ENCODE peak calls at places on chromosomes 1 and 21, in five cellular contexts. One of them, this sample, is unnamed.

GRCh38 chr1:31101147-31101502 is 35.6 kb upstream of the PUM1 start:
- DNase-seq in mucosa of descending colon: no peak
- DNase-seq in uterus: no peak
- DNase-seq in CD8-positive, alpha-beta memory T cell: no peak
- DNase-seq in thoracic aorta: no peak
- DNase-seq in this sample: no peak

GRCh38 chr21:35395728-35396127 is 346.6 kb upstream of the RUNX1 start:
- DNase-seq in uterus: no peak
- DNase-seq in CD8-positive, alpha-beta memory T cell: no peak
- DNase-seq in thoracic aorta: no peak
- DNase-seq in mucosa of descending colon: no peak
- DNase-seq in this sample: no peak

GRCh38 chr21:36945496-36946138 is 20.9 kb downstream of the HLCS start:
- DNase-seq in uterus: no peak
- DNase-seq in thoracic aorta: no peak
- DNase-seq in mucosa of descending colon: no peak
- DNase-seq in CD8-positive, alpha-beta memory T cell: no peak
- DNase-seq in this sample: no peak

GRCh38 chr1:101004666-101005065 is 20.9 kb downstream of the DPH5 start:
- DNase-seq in CD8-positive, alpha-beta memory T cell: no peak
- DNase-seq in uterus: no peak
- DNase-seq in mucosa of descending colon: no peak
- DNase-seq in thoracic aorta: no peak
- DNase-seq in this sample: no peak

GRCh38 chr1:44549491-44549890 is 124.8 kb downstream of the TMEM53 start:
- DNase-seq in uterus: no peak
- DNase-seq in CD8-positive, alpha-beta memory T cell: no peak
- DNase-seq in mucosa of descending colon: no peak
- DNase-seq in thoracic aorta: no peak
- DNase-seq in this sample: no peak

GRCh38 chr1:227894831-227895451 is 52.8 kb downstream of the WNT9A start:
- DNase-seq in mucosa of descending colon: no peak
- DNase-seq in CD8-positive, alpha-beta memory T cell: no peak
- DNase-seq in uterus: peak
- DNase-seq in thoracic aorta: no peak
- DNase-seq in this sample: no peak

GRCh38 chr1:14698206-14698605 is 99.7 kb downstream of the KAZN start:
- DNase-seq in uterus: no peak
- DNase-seq in mucosa of descending colon: no peak
- DNase-seq in thoracic aorta: no peak
- DNase-seq in CD8-positive, alpha-beta memory T cell: no peak
- DNase-seq in this sample: no peak

GRCh38 chr1:28503117-28503516 is 2.7 kb upstream of the RCC1 start:
- DNase-seq in CD8-positive, alpha-beta memory T cell: no peak
- DNase-seq in mucosa of descending colon: no peak
- DNase-seq in uterus: no peak
- DNase-seq in thoracic aorta: no peak
- DNase-seq in this sample: no peak

GRCh38 chr1:89104687-89105086 is 21.2 kb downstream of the GBP2 start:
- DNase-seq in mucosa of descending colon: no peak
- DNase-seq in thoracic aorta: no peak
- DNase-seq in CD8-positive, alpha-beta memory T cell: no peak
- DNase-seq in uterus: no peak
- DNase-seq in this sample: no peak

GRCh38 chr21:36452281-36452680 is 27.6 kb downstream of the CLDN14 start:
- DNase-seq in uterus: no peak
- DNase-seq in mucosa of descending colon: no peak
- DNase-seq in thoracic aorta: no peak
- DNase-seq in CD8-positive, alpha-beta memory T cell: no peak
- DNase-seq in this sample: no peak

GRCh38 chr1:67313934-67314671 is 6.4 kb downstream of the IL12RB2 start:
- DNase-seq in uterus: no peak
- DNase-seq in thoracic aorta: no peak
- DNase-seq in mucosa of descending colon: no peak
- DNase-seq in CD8-positive, alpha-beta memory T cell: no peak
- DNase-seq in this sample: no peak

GRCh38 chr1:118479351-118479750 is 294.3 kb upstream of the SPAG17 start:
- DNase-seq in thoracic aorta: no peak
- DNase-seq in mucosa of descending colon: no peak
- DNase-seq in CD8-positive, alpha-beta memory T cell: no peak
- DNase-seq in uterus: no peak
- DNase-seq in this sample: no peak

GRCh38 chr1:5770981-5771765 is 221.1 kb downstream of the NPHP4 start:
- DNase-seq in thoracic aorta: no peak
- DNase-seq in CD8-positive, alpha-beta memory T cell: no peak
- DNase-seq in mucosa of descending colon: no peak
- DNase-seq in uterus: no peak
- DNase-seq in this sample: no peak

GRCh38 chr1:94806451-94806861 is 13.7 kb upstream of the SLC44A3 start:
- DNase-seq in uterus: no peak
- DNase-seq in thoracic aorta: no peak
- DNase-seq in mucosa of descending colon: no peak
- DNase-seq in CD8-positive, alpha-beta memory T cell: no peak
- DNase-seq in this sample: no peak

GRCh38 chr1:183604048-183604808 is 14.0 kb upstream of the NCF2 start:
- DNase-seq in thoracic aorta: no peak
- DNase-seq in CD8-positive, alpha-beta memory T cell: no peak
- DNase-seq in mucosa of descending colon: no peak
- DNase-seq in uterus: no peak
- DNase-seq in this sample: no peak
- H3K4me3 ChIP-seq in thoracic aorta: no peak
- H3K4me3 ChIP-seq in CD8-positive, alpha-beta memory T cell: no peak
- H3K4me3 ChIP-seq in mucosa of descending colon: no peak
- H3K4me3 ChIP-seq in uterus: no peak
- H3K4me3 ChIP-seq in this sample: no peak

GRCh38 chr1:10693152-10693496 is 103.3 kb downstream of the CASZ1 start:
- DNase-seq in thoracic aorta: no peak
- DNase-seq in uterus: no peak
- DNase-seq in mucosa of descending colon: no peak
- DNase-seq in CD8-positive, alpha-beta memory T cell: no peak
- DNase-seq in this sample: no peak
- H3K4me3 ChIP-seq in thoracic aorta: peak
- H3K4me3 ChIP-seq in uterus: peak
- H3K4me3 ChIP-seq in mucosa of descending colon: no peak
- H3K4me3 ChIP-seq in CD8-positive, alpha-beta memory T cell: peak
- H3K4me3 ChIP-seq in this sample: peak

DNA sequence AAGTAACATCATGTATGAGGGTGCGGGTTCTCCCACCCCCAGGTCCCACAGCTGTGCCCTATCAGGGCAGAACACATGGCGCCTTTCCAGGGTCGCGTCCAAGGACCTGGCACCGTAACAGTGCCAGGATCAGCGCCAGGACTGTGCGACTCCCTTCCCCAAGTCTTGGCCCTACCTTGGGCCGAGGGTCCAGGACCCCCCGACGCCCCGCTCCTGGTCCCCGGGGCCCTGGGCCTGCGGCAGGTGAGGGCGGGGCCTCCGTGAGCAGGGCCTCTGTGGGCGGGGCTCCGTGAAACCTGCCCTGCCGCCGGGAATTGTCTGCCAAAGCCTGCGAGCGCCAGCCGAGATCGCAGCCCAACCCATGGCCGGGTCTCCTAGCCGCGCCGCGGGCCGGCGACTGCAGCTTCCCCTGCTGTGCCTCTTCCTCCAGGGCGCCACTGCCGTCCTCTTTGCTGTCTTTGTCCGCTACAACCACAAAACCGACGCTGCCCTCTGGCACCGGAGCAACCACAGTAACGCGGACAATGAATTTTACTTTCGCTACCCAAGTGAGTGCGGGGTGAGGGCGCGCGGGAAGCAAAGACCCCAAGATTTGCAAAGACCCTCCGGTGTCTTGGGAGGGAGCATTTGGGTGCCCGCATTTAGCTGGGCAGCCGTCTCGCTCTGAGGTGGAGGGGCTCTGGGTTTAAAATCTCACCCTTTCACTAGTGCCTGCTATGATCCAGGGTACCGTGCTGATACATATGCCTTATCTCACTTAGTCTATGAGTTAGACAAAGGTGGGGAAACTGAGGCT is at the start of gene RHBG:
- DNase-seq in CD8-positive, alpha-beta memory T cell: no peak
- DNase-seq in mucosa of descending colon: peak
- DNase-seq in uterus: no peak
- DNase-seq in thoracic aorta: no peak
- DNase-seq in this sample: no peak
- H3K4me3 ChIP-seq in CD8-positive, alpha-beta memory T cell: no peak
- H3K4me3 ChIP-seq in mucosa of descending colon: no peak
- H3K4me3 ChIP-seq in uterus: peak
- H3K4me3 ChIP-seq in thoracic aorta: peak
- H3K4me3 ChIP-seq in this sample: no peak

DNA sequence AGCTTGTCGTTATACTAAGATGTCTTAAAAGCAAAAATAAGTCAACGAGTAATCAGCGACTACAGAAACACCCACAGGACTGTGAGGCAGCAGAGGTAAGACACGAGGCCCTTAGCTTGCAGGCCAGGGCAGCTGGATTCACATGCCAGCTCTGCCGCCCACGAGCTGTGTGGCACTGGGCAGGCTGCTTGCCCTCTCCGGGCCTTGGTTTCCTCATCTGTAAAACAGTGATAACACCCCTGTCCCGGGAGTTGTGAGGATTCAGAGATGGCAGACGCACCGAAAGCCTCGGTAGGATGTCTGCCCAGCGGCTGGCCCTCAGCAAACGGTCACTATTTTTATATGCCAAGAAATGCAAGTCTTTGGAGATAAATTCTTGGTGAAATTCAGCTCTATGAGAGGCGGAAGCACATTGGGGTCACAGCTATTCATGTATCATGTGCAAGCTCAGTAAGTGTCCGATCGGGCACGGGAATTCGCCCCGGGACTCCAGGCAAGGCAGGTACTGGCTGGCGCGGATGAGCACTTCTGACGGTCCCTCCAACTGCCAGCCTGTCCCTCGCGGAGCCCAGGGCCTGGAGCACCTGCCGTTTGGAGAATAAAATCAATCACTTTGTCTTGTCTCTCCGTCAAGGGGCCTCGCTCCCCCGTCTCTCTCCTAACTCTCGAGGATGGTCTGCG is 1.1 kb downstream of the C2CD2 start:
- DNase-seq in thoracic aorta: no peak
- DNase-seq in uterus: no peak
- DNase-seq in mucosa of descending colon: peak
- DNase-seq in CD8-positive, alpha-beta memory T cell: no peak
- DNase-seq in this sample: no peak
- H3K4me3 ChIP-seq in thoracic aorta: peak
- H3K4me3 ChIP-seq in uterus: peak
- H3K4me3 ChIP-seq in mucosa of descending colon: peak
- H3K4me3 ChIP-seq in CD8-positive, alpha-beta memory T cell: no peak
- H3K4me3 ChIP-seq in this sample: no peak

DNA sequence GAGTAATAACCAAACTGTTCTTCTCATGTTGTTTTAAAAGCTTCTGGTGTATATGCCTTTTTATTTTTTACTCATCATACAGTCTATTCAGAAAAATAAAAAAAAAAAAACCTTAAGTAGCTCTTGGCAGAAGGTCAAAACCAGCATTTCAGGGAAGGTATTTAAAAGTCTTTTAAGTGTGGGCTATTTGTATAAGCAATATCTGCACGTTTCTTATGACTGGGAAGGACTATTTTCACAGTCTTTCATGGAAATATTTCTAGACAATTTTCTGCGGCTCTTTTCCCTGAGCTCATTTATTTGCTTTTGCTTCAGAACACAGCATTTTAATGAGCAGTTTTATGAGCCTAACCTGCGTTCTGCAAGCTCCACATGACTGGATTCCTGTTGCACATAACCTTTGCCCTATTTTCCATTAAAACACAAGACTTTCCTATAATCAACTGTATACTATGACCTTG is 60.9 kb upstream of the C1orf105 start:
- DNase-seq in thoracic aorta: no peak
- DNase-seq in CD8-positive, alpha-beta memory T cell: no peak
- DNase-seq in uterus: no peak
- DNase-seq in mucosa of descending colon: no peak
- DNase-seq in this sample: no peak
- H3K4me3 ChIP-seq in thoracic aorta: peak
- H3K4me3 ChIP-seq in CD8-positive, alpha-beta memory T cell: no peak
- H3K4me3 ChIP-seq in uterus: no peak
- H3K4me3 ChIP-seq in mucosa of descending colon: peak
- H3K4me3 ChIP-seq in this sample: no peak

GRCh38 chr1:201381130-201381529 is 3.6 kb upstream of the TNNT2 start:
- DNase-seq in uterus: no peak
- DNase-seq in thoracic aorta: no peak
- DNase-seq in mucosa of descending colon: peak
- DNase-seq in CD8-positive, alpha-beta memory T cell: no peak
- DNase-seq in this sample: no peak
- H3K4me3 ChIP-seq in uterus: no peak
- H3K4me3 ChIP-seq in thoracic aorta: no peak
- H3K4me3 ChIP-seq in mucosa of descending colon: no peak
- H3K4me3 ChIP-seq in CD8-positive, alpha-beta memory T cell: no peak
- H3K4me3 ChIP-seq in this sample: no peak

GRCh38 chr1:38651669-38652068 is 207.9 kb downstream of the RRAGC start:
- DNase-seq in CD8-positive, alpha-beta memory T cell: no peak
- DNase-seq in thoracic aorta: no peak
- DNase-seq in uterus: no peak
- DNase-seq in mucosa of descending colon: no peak
- DNase-seq in this sample: no peak
- H3K4me3 ChIP-seq in CD8-positive, alpha-beta memory T cell: no peak
- H3K4me3 ChIP-seq in thoracic aorta: no peak
- H3K4me3 ChIP-seq in uterus: no peak
- H3K4me3 ChIP-seq in mucosa of descending colon: no peak
- H3K4me3 ChIP-seq in this sample: no peak

This sample was measured in Jurkat, Clone E6-1.